ENCODE peak calls at places on chromosomes 7 and 10, in six cellular contexts. L is cardiac muscle cell; D is stromal cell of bone marrow; B is iPS DF 19.7; I is activated CD8-positive, alpha-beta memory T cell treated with anti-CD3 and anti-CD28 coated beads for 48 hours; R is hepatic stellate cell. M is an unnamed sample.
A peak's percentile ranks its signal among the peaks of the same experiment; 100 is the strongest.

GRCh38 chr10:114879541-114880158 is 58.1 kb downstream of the FHIP2A start:
- DNase-seq in D (no peak), I (no peak), B (no peak), L (peak; percentile 42), R (no peak), M (no peak)

GRCh38 chr7:107414198-107414597 is 55.7 kb upstream of the GPR22 start:
- DNase-seq in L (no peak), B (no peak), I (no peak), R (no peak), D (no peak), M (no peak)

GRCh38 chr7:73715648-73716317 is 3.7 kb downstream of the STX1A start:
- DNase-seq in I (no peak), L (peak; percentile 83), R (peak; percentile 97), B (no peak), D (peak; percentile 96), M (peak; percentile 97)

GRCh38 chr7:38222481-38223096 is 44.5 kb downstream of the STARD3NL start:
- DNase-seq in B (peak; percentile 15), R (peak; percentile 16), L (peak; percentile 72), I (no peak), D (peak; percentile 45), M (no peak)

GRCh38 chr10:132572545-132572937 is 35.0 kb downstream of the INPP5A start:
- DNase-seq in D (no peak), L (peak; percentile 50), I (no peak), B (no peak), R (peak; percentile 43), M (no peak)

GRCh38 chr7:127393370-127394058 is 1.0 kb upstream of the ZNF800 start:
- DNase-seq in R (no peak), B (no peak), D (no peak), I (no peak), L (peak; percentile 26), M (no peak)

GRCh38 chr10:131316321-131317075 is 5.0 kb upstream of the TCERG1L start:
- DNase-seq in L (no peak), D (no peak), R (no peak), I (no peak), B (no peak), M (no peak)

GRCh38 chr7:7719235-7719634 is 828 bp upstream of the RPA3 start:
- DNase-seq in L (peak; percentile 87), R (peak; percentile 4), I (no peak), D (peak; percentile 83), B (no peak), M (no peak)

GRCh38 chr7:42234736-42235135 is 2.3 kb downstream of the GLI3 start:
- DNase-seq in R (no peak), L (no peak), B (no peak), I (no peak), D (no peak), M (no peak)

GRCh38 chr10:122307669-122308486 is 36.8 kb downstream of the BTBD16 start:
- DNase-seq in L (peak; percentile 99), D (peak; percentile 98), B (no peak), I (no peak), R (peak; percentile 58), M (peak; percentile 88)

GRCh38 chr7:50739744-50740455 is 42.8 kb downstream of the GRB10 start:
- DNase-seq in L (peak; percentile 25), B (no peak), R (no peak), I (no peak), D (no peak), M (no peak)

GRCh38 chr10:76874896-76875295 is 762.7 kb downstream of the KCNMA1 start:
- DNase-seq in B (no peak), D (no peak), R (no peak), I (no peak), L (no peak), M (no peak)

GRCh38 chr7:18916826-18917225 is 200.6 kb downstream of the TWIST1 start:
- DNase-seq in D (no peak), L (no peak), I (no peak), B (no peak), R (no peak), M (no peak)

GRCh38 chr7:12524794-12525386 is 45.6 kb upstream of the SCIN start:
- DNase-seq in B (no peak), D (peak; percentile 37), I (no peak), L (peak; percentile 66), R (peak; percentile 9), M (peak; percentile 39)

GRCh38 chr7:100604976-100605911 is 3.1 kb downstream of the PCOLCE start:
- DNase-seq in I (no peak), R (no peak), D (no peak), L (no peak), B (no peak), M (no peak)

GRCh38 chr7:68321776-68322496 is 1276.3 kb upstream of the AUTS2 start:
- DNase-seq in D (peak; percentile 21), L (peak; percentile 5), I (no peak), R (no peak), B (no peak), M (no peak)

GRCh38 chr10:97169911-97170693 is 15.7 kb downstream of the SLIT1 start:
- DNase-seq in D (no peak), R (no peak), B (no peak), L (no peak), I (no peak), M (no peak)

GRCh38 chr7:157702311-157703023 is 365.7 kb downstream of the DNAJB6 start:
- DNase-seq in I (no peak), R (no peak), D (no peak), L (no peak), B (no peak), M (no peak)

GRCh38 chr7:35384761-35385700 is 131.1 kb upstream of the TBX20 start:
- DNase-seq in R (no peak), B (no peak), L (peak; percentile 47), D (no peak), I (no peak), M (no peak)

GRCh38 chr7:668139-668871 is 58.2 kb upstream of the DNAAF5 start:
- DNase-seq in I (no peak), D (peak; percentile 79), B (no peak), L (peak; percentile 87), R (peak; percentile 74), M (no peak)

M was measured in amniotic stem cell.